ENCODE peak calls at places on chromosome 9, in nine cellular contexts. One of them, this sample, is unnamed.

GRCh38 chr9:120366646-120367019 is 213.3 kb downstream of the CDK5RAP2 start:
- DNase-seq in IMR-90: peak; percentile 91
- DNase-seq in psoas muscle: no peak
- DNase-seq in naive thymus-derived CD4-positive, alpha-beta T cell: no peak
- DNase-seq in HCT116: peak; percentile 26
- DNase-seq in brain microvascular endothelial cell: peak; percentile 82
- DNase-seq in CD8-positive, alpha-beta T cell: no peak
- DNase-seq in right atrium auricular region: no peak
- DNase-seq in thoracic aorta: no peak
- DNase-seq in this sample: no peak

GRCh38 chr9:20805766-20806165 is 121.7 kb downstream of the FOCAD start:
- DNase-seq in right atrium auricular region: no peak
- DNase-seq in brain microvascular endothelial cell: no peak
- DNase-seq in thoracic aorta: no peak
- DNase-seq in CD8-positive, alpha-beta T cell: no peak
- DNase-seq in psoas muscle: no peak
- DNase-seq in naive thymus-derived CD4-positive, alpha-beta T cell: no peak
- DNase-seq in IMR-90: no peak
- DNase-seq in HCT116: no peak
- DNase-seq in this sample: no peak

GRCh38 chr9:137029058-137029922 is 1.3 kb upstream of the ABCA2 start:
- DNase-seq in right atrium auricular region: peak; percentile 74
- DNase-seq in IMR-90: peak; percentile 36
- DNase-seq in psoas muscle: peak; percentile 88
- DNase-seq in CD8-positive, alpha-beta T cell: peak; percentile 83
- DNase-seq in naive thymus-derived CD4-positive, alpha-beta T cell: peak; percentile 47
- DNase-seq in thoracic aorta: no peak
- DNase-seq in brain microvascular endothelial cell: peak; percentile 49
- DNase-seq in HCT116: no peak
- DNase-seq in this sample: peak; percentile 94

GRCh38 chr9:137306546-137307254 is 4.6 kb upstream of the NRARP start:
- DNase-seq in thoracic aorta: no peak
- DNase-seq in naive thymus-derived CD4-positive, alpha-beta T cell: no peak
- DNase-seq in right atrium auricular region: no peak
- DNase-seq in brain microvascular endothelial cell: no peak
- DNase-seq in psoas muscle: peak; percentile 52
- DNase-seq in IMR-90: no peak
- DNase-seq in CD8-positive, alpha-beta T cell: no peak
- DNase-seq in HCT116: no peak
- DNase-seq in this sample: peak; percentile 71

GRCh38 chr9:115034801-115035200 is 83.2 kb downstream of the TNC start:
- DNase-seq in IMR-90: peak; percentile 90
- DNase-seq in naive thymus-derived CD4-positive, alpha-beta T cell: no peak
- DNase-seq in psoas muscle: no peak
- DNase-seq in brain microvascular endothelial cell: peak; percentile 66
- DNase-seq in right atrium auricular region: no peak
- DNase-seq in thoracic aorta: no peak
- DNase-seq in CD8-positive, alpha-beta T cell: no peak
- DNase-seq in HCT116: no peak
- DNase-seq in this sample: no peak

GRCh38 chr9:93827545-93828330 is 127.4 kb downstream of the BARX1 start:
- DNase-seq in psoas muscle: peak; percentile 71
- DNase-seq in IMR-90: peak; percentile 28
- DNase-seq in HCT116: no peak
- DNase-seq in right atrium auricular region: peak; percentile 58
- DNase-seq in CD8-positive, alpha-beta T cell: no peak
- DNase-seq in naive thymus-derived CD4-positive, alpha-beta T cell: no peak
- DNase-seq in brain microvascular endothelial cell: peak; percentile 37
- DNase-seq in thoracic aorta: no peak
- DNase-seq in this sample: peak; percentile 38

GRCh38 chr9:70924905-70925547 is 196.4 kb downstream of the TRPM3 start:
- DNase-seq in right atrium auricular region: no peak
- DNase-seq in thoracic aorta: peak; percentile 10
- DNase-seq in CD8-positive, alpha-beta T cell: no peak
- DNase-seq in IMR-90: peak; percentile 84
- DNase-seq in naive thymus-derived CD4-positive, alpha-beta T cell: no peak
- DNase-seq in psoas muscle: no peak
- DNase-seq in HCT116: peak; percentile 48
- DNase-seq in brain microvascular endothelial cell: peak; percentile 81
- DNase-seq in this sample: no peak

GRCh38 chr9:120857481-120857880 is 14.8 kb upstream of the PSMD5 start:
- DNase-seq in psoas muscle: no peak
- DNase-seq in right atrium auricular region: no peak
- DNase-seq in CD8-positive, alpha-beta T cell: no peak
- DNase-seq in brain microvascular endothelial cell: no peak
- DNase-seq in IMR-90: no peak
- DNase-seq in HCT116: no peak
- DNase-seq in thoracic aorta: no peak
- DNase-seq in naive thymus-derived CD4-positive, alpha-beta T cell: no peak
- DNase-seq in this sample: peak; percentile 66

GRCh38 chr9:3746296-3747275 is 220.8 kb upstream of the RFX3 start:
- DNase-seq in IMR-90: peak; percentile 89
- DNase-seq in HCT116: peak; percentile 74
- DNase-seq in brain microvascular endothelial cell: peak; percentile 46
- DNase-seq in naive thymus-derived CD4-positive, alpha-beta T cell: no peak
- DNase-seq in right atrium auricular region: no peak
- DNase-seq in psoas muscle: no peak
- DNase-seq in thoracic aorta: no peak
- DNase-seq in CD8-positive, alpha-beta T cell: no peak
- DNase-seq in this sample: no peak

GRCh38 chr9:129009584-129010141 is 18.5 kb downstream of the SH3GLB2 start:
- DNase-seq in psoas muscle: peak; percentile 49
- DNase-seq in thoracic aorta: no peak
- DNase-seq in brain microvascular endothelial cell: no peak
- DNase-seq in naive thymus-derived CD4-positive, alpha-beta T cell: no peak
- DNase-seq in IMR-90: no peak
- DNase-seq in HCT116: no peak
- DNase-seq in CD8-positive, alpha-beta T cell: no peak
- DNase-seq in right atrium auricular region: no peak
- DNase-seq in this sample: peak; percentile 44

GRCh38 chr9:4152876-4153275 is 147.0 kb downstream of the GLIS3 start:
- DNase-seq in brain microvascular endothelial cell: no peak
- DNase-seq in IMR-90: no peak
- DNase-seq in CD8-positive, alpha-beta T cell: no peak
- DNase-seq in right atrium auricular region: no peak
- DNase-seq in thoracic aorta: no peak
- DNase-seq in HCT116: no peak
- DNase-seq in psoas muscle: no peak
- DNase-seq in naive thymus-derived CD4-positive, alpha-beta T cell: no peak
- DNase-seq in this sample: no peak

GRCh38 chr9:26983340-26983739 is 22.1 kb downstream of the LRRC19 start:
- DNase-seq in CD8-positive, alpha-beta T cell: no peak
- DNase-seq in brain microvascular endothelial cell: no peak
- DNase-seq in thoracic aorta: no peak
- DNase-seq in HCT116: no peak
- DNase-seq in psoas muscle: no peak
- DNase-seq in IMR-90: no peak
- DNase-seq in right atrium auricular region: no peak
- DNase-seq in naive thymus-derived CD4-positive, alpha-beta T cell: no peak
- DNase-seq in this sample: no peak

GRCh38 chr9:128193469-128194096 is 2.2 kb upstream of the CIZ1 start:
- DNase-seq in brain microvascular endothelial cell: no peak
- DNase-seq in naive thymus-derived CD4-positive, alpha-beta T cell: no peak
- DNase-seq in IMR-90: no peak
- DNase-seq in right atrium auricular region: no peak
- DNase-seq in psoas muscle: no peak
- DNase-seq in HCT116: no peak
- DNase-seq in thoracic aorta: no peak
- DNase-seq in CD8-positive, alpha-beta T cell: no peak
- DNase-seq in this sample: no peak

GRCh38 chr9:116901260-116901659 is 214.2 kb downstream of the TRIM32 start:
- DNase-seq in brain microvascular endothelial cell: no peak
- DNase-seq in HCT116: no peak
- DNase-seq in right atrium auricular region: no peak
- DNase-seq in thoracic aorta: no peak
- DNase-seq in IMR-90: peak; percentile 8
- DNase-seq in CD8-positive, alpha-beta T cell: no peak
- DNase-seq in psoas muscle: no peak
- DNase-seq in naive thymus-derived CD4-positive, alpha-beta T cell: no peak
- DNase-seq in this sample: no peak

GRCh38 chr9:124329996-124330714 is 72.4 kb downstream of the NEK6 start:
- DNase-seq in CD8-positive, alpha-beta T cell: no peak
- DNase-seq in psoas muscle: peak; percentile 85
- DNase-seq in IMR-90: no peak
- DNase-seq in HCT116: no peak
- DNase-seq in right atrium auricular region: no peak
- DNase-seq in naive thymus-derived CD4-positive, alpha-beta T cell: no peak
- DNase-seq in thoracic aorta: no peak
- DNase-seq in brain microvascular endothelial cell: no peak
- DNase-seq in this sample: no peak

GRCh38 chr9:95494416-95495371 is 22.1 kb downstream of the PTCH1 start:
- DNase-seq in brain microvascular endothelial cell: no peak
- DNase-seq in CD8-positive, alpha-beta T cell: peak; percentile 90
- DNase-seq in thoracic aorta: no peak
- DNase-seq in HCT116: no peak
- DNase-seq in psoas muscle: no peak
- DNase-seq in IMR-90: no peak
- DNase-seq in right atrium auricular region: no peak
- DNase-seq in naive thymus-derived CD4-positive, alpha-beta T cell: peak; percentile 91
- DNase-seq in this sample: peak; percentile 52
- H3K27ac ChIP-seq in brain microvascular endothelial cell: no peak overlapping the region
- H3K27ac ChIP-seq in CD8-positive, alpha-beta T cell: peak overlapping the region; percentile 69
- H3K27ac ChIP-seq in thoracic aorta: no peak overlapping the region
- H3K27ac ChIP-seq in HCT116: no peak overlapping the region
- H3K27ac ChIP-seq in psoas muscle: no peak overlapping the region
- H3K27ac ChIP-seq in IMR-90: no peak overlapping the region
- H3K27ac ChIP-seq in right atrium auricular region: no peak overlapping the region
- H3K27ac ChIP-seq in naive thymus-derived CD4-positive, alpha-beta T cell: peak overlapping the region; percentile 63
- H3K27ac ChIP-seq in this sample: no peak overlapping the region

GRCh38 chr9:98191615-98192502 is 578 bp downstream of the CORO2A start:
- DNase-seq in IMR-90: no peak
- DNase-seq in thoracic aorta: no peak
- DNase-seq in right atrium auricular region: no peak
- DNase-seq in HCT116: no peak
- DNase-seq in psoas muscle: peak; percentile 59
- DNase-seq in brain microvascular endothelial cell: no peak
- DNase-seq in CD8-positive, alpha-beta T cell: peak; percentile 71
- DNase-seq in naive thymus-derived CD4-positive, alpha-beta T cell: peak; percentile 27
- DNase-seq in this sample: peak; percentile 65
- H3K27ac ChIP-seq in IMR-90: no peak overlapping the region
- H3K27ac ChIP-seq in thoracic aorta: no peak overlapping the region
- H3K27ac ChIP-seq in right atrium auricular region: no peak overlapping the region
- H3K27ac ChIP-seq in HCT116: peak overlapping the region; percentile 47
- H3K27ac ChIP-seq in psoas muscle: no peak overlapping the region
- H3K27ac ChIP-seq in brain microvascular endothelial cell: no peak overlapping the region
- H3K27ac ChIP-seq in CD8-positive, alpha-beta T cell: peak overlapping the region; percentile 42
- H3K27ac ChIP-seq in naive thymus-derived CD4-positive, alpha-beta T cell: peak overlapping the region; percentile 53
- H3K27ac ChIP-seq in this sample: no peak overlapping the region

GRCh38 chr9:16652511-16653101 is 217.9 kb downstream of the BNC2 start:
- DNase-seq in thoracic aorta: no peak
- DNase-seq in psoas muscle: no peak
- DNase-seq in HCT116: no peak
- DNase-seq in brain microvascular endothelial cell: no peak
- DNase-seq in right atrium auricular region: no peak
- DNase-seq in CD8-positive, alpha-beta T cell: no peak
- DNase-seq in IMR-90: peak; percentile 55
- DNase-seq in naive thymus-derived CD4-positive, alpha-beta T cell: no peak
- DNase-seq in this sample: no peak
- H3K27ac ChIP-seq in thoracic aorta: no peak overlapping the region
- H3K27ac ChIP-seq in psoas muscle: no peak overlapping the region
- H3K27ac ChIP-seq in HCT116: no peak overlapping the region
- H3K27ac ChIP-seq in brain microvascular endothelial cell: no peak overlapping the region
- H3K27ac ChIP-seq in right atrium auricular region: no peak overlapping the region
- H3K27ac ChIP-seq in CD8-positive, alpha-beta T cell: no peak overlapping the region
- H3K27ac ChIP-seq in IMR-90: peak overlapping the region; percentile 46
- H3K27ac ChIP-seq in naive thymus-derived CD4-positive, alpha-beta T cell: no peak overlapping the region
- H3K27ac ChIP-seq in this sample: no peak overlapping the region

DNA sequence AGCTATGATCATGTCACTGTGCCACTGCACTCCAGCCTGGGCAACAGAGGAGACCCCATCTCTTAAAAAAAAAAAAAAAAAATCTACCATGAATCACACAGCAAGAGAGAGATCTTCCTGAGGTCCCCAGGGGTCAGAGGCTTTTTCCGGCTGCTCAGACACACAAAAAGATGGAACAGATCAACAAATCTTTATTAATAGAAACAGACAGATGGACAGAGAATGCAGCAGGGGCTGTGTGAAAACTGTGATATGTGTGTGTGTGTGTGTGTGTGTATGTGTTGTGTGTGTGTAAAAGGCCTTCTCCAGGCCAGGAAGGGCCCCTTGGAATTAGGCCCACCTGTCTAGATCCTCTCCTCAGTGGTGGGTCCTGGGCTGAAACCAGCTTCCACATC is 3.0 kb downstream of the SIGMAR1 start:
- DNase-seq in HCT116: no peak
- DNase-seq in IMR-90: no peak
- DNase-seq in naive thymus-derived CD4-positive, alpha-beta T cell: no peak
- DNase-seq in psoas muscle: no peak
- DNase-seq in thoracic aorta: no peak
- DNase-seq in CD8-positive, alpha-beta T cell: no peak
- DNase-seq in right atrium auricular region: no peak
- DNase-seq in brain microvascular endothelial cell: no peak
- DNase-seq in this sample: no peak
- H3K27ac ChIP-seq in HCT116: no peak overlapping the region
- H3K27ac ChIP-seq in IMR-90: no peak overlapping the region
- H3K27ac ChIP-seq in naive thymus-derived CD4-positive, alpha-beta T cell: no peak overlapping the region
- H3K27ac ChIP-seq in psoas muscle: no peak overlapping the region
- H3K27ac ChIP-seq in thoracic aorta: no peak overlapping the region
- H3K27ac ChIP-seq in CD8-positive, alpha-beta T cell: no peak overlapping the region
- H3K27ac ChIP-seq in right atrium auricular region: no peak overlapping the region
- H3K27ac ChIP-seq in brain microvascular endothelial cell: no peak overlapping the region
- H3K27ac ChIP-seq in this sample: no peak overlapping the region

GRCh38 chr9:77980622-77981021 is 51.0 kb downstream of the GNAQ start:
- DNase-seq in CD8-positive, alpha-beta T cell: no peak
- DNase-seq in naive thymus-derived CD4-positive, alpha-beta T cell: no peak
- DNase-seq in IMR-90: peak; percentile 81
- DNase-seq in thoracic aorta: no peak
- DNase-seq in right atrium auricular region: no peak
- DNase-seq in brain microvascular endothelial cell: peak; percentile 35
- DNase-seq in HCT116: no peak
- DNase-seq in psoas muscle: no peak
- DNase-seq in this sample: no peak
- H3K27ac ChIP-seq in CD8-positive, alpha-beta T cell: no peak overlapping the region
- H3K27ac ChIP-seq in naive thymus-derived CD4-positive, alpha-beta T cell: no peak overlapping the region
- H3K27ac ChIP-seq in IMR-90: no peak overlapping the region
- H3K27ac ChIP-seq in thoracic aorta: no peak overlapping the region
- H3K27ac ChIP-seq in right atrium auricular region: no peak overlapping the region
- H3K27ac ChIP-seq in brain microvascular endothelial cell: peak overlapping the region; percentile 65
- H3K27ac ChIP-seq in HCT116: no peak overlapping the region
- H3K27ac ChIP-seq in psoas muscle: no peak overlapping the region
- H3K27ac ChIP-seq in this sample: no peak overlapping the region

DNA sequence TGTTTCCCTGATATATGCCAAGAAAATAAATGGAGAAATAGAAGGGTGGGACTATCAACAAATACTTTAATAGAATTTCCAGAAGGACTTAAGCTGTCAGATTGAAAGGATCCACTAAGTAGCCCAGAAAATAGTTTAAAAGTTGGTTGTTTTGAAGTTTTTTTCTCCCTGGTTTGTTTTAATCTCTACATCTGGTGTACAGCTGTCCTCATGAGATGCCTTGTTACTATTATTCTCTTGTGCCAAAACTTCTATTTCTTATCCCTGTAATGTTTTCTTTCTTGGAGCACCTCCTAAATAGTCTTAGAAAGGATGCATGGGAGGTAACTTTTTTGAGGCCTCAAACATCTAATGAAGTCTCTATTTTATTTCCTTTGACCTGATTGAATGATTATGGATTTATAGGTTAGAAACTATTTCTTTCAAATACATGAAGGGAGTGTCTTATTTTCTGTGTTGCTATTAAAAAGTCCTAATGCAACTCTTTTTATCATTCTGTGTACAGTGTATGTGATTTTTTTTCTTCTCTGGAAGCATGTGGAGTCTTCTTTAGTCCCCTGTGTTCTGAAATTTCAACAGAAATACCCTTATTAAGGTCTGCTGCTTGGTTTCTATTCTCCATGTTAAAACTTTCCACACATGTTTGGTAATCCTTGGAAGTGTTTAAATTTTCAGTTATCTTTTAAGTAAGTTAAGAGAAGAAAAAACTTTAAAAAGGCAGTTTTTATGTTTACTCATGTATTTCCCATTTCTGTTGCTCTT is 140.0 kb upstream of the CDKN2B start:
- DNase-seq in IMR-90: peak; percentile 70
- DNase-seq in HCT116: no peak
- DNase-seq in right atrium auricular region: no peak
- DNase-seq in naive thymus-derived CD4-positive, alpha-beta T cell: no peak
- DNase-seq in psoas muscle: no peak
- DNase-seq in brain microvascular endothelial cell: no peak
- DNase-seq in thoracic aorta: no peak
- DNase-seq in CD8-positive, alpha-beta T cell: no peak
- DNase-seq in this sample: no peak
- H3K27ac ChIP-seq in IMR-90: peak overlapping the region; percentile 3
- H3K27ac ChIP-seq in HCT116: no peak overlapping the region
- H3K27ac ChIP-seq in right atrium auricular region: no peak overlapping the region
- H3K27ac ChIP-seq in naive thymus-derived CD4-positive, alpha-beta T cell: no peak overlapping the region
- H3K27ac ChIP-seq in psoas muscle: no peak overlapping the region
- H3K27ac ChIP-seq in brain microvascular endothelial cell: peak overlapping the region; percentile 95
- H3K27ac ChIP-seq in thoracic aorta: no peak overlapping the region
- H3K27ac ChIP-seq in CD8-positive, alpha-beta T cell: no peak overlapping the region
- H3K27ac ChIP-seq in this sample: no peak overlapping the region